ENCODE peak calls at places on chromosomes 11 and 22, in five cellular contexts. One of them, this sample, is unnamed.

GRCh38 chr11:131760191-131760951 is 390.0 kb downstream of the NTM start:
- DNase-seq in fibroblast of mammary gland: peak; percentile 91
- DNase-seq in foreskin fibroblast: peak; percentile 87
- DNase-seq in AG09309: peak; percentile 96
- DNase-seq in kidney: peak; percentile 89
- DNase-seq in this sample: peak; percentile 51

GRCh38 chr11:12280199-12280837 is 97.1 kb upstream of the PARVA start:
- DNase-seq in fibroblast of mammary gland: no peak
- DNase-seq in foreskin fibroblast: no peak
- DNase-seq in AG09309: no peak
- DNase-seq in kidney: peak; percentile 48
- DNase-seq in this sample: no peak

GRCh38 chr22:36565686-36566085 is 36.7 kb upstream of the EIF3D start:
- DNase-seq in fibroblast of mammary gland: peak; percentile 17
- DNase-seq in foreskin fibroblast: no peak
- DNase-seq in AG09309: no peak
- DNase-seq in kidney: no peak
- DNase-seq in this sample: no peak

GRCh38 chr22:23357028-23357427 is 176.7 kb downstream of the BCR start:
- DNase-seq in fibroblast of mammary gland: no peak
- DNase-seq in foreskin fibroblast: no peak
- DNase-seq in AG09309: no peak
- DNase-seq in kidney: no peak
- DNase-seq in this sample: no peak

GRCh38 chr11:128544625-128545024 is 42.7 kb downstream of the ETS1 start:
- DNase-seq in fibroblast of mammary gland: peak; percentile 42
- DNase-seq in foreskin fibroblast: no peak
- DNase-seq in AG09309: no peak
- DNase-seq in kidney: no peak
- DNase-seq in this sample: peak; percentile 74

GRCh38 chr11:47433991-47434786 is 8.0 kb upstream of the PSMC3 start:
- DNase-seq in fibroblast of mammary gland: peak; percentile 87
- DNase-seq in foreskin fibroblast: peak; percentile 56
- DNase-seq in AG09309: peak; percentile 73
- DNase-seq in kidney: no peak
- DNase-seq in this sample: peak; percentile 93

GRCh38 chr11:86918943-86919342 is 36.3 kb downstream of the FZD4 start:
- DNase-seq in fibroblast of mammary gland: no peak
- DNase-seq in foreskin fibroblast: no peak
- DNase-seq in AG09309: no peak
- DNase-seq in kidney: no peak
- DNase-seq in this sample: peak; percentile 55

GRCh38 chr11:27370374-27370773 is 7.4 kb upstream of the CCDC34 start:
- DNase-seq in fibroblast of mammary gland: no peak
- DNase-seq in foreskin fibroblast: no peak
- DNase-seq in AG09309: no peak
- DNase-seq in kidney: no peak
- DNase-seq in this sample: no peak

GRCh38 chr11:88594274-88594950 is 256.9 kb upstream of the CTSC start:
- DNase-seq in fibroblast of mammary gland: no peak
- DNase-seq in foreskin fibroblast: no peak
- DNase-seq in AG09309: no peak
- DNase-seq in kidney: no peak
- DNase-seq in this sample: no peak

GRCh38 chr11:10900686-10901415 is 43.0 kb upstream of the ZBED5 start:
- DNase-seq in fibroblast of mammary gland: peak; percentile 79
- DNase-seq in foreskin fibroblast: no peak
- DNase-seq in AG09309: no peak
- DNase-seq in kidney: no peak
- DNase-seq in this sample: no peak

GRCh38 chr22:44399906-44400762 is 87.4 kb upstream of the SHISAL1 start:
- DNase-seq in fibroblast of mammary gland: no peak
- DNase-seq in foreskin fibroblast: no peak
- DNase-seq in AG09309: no peak
- DNase-seq in kidney: peak; percentile 42
- DNase-seq in this sample: no peak

GRCh38 chr11:73198677-73199076 is 19.4 kb upstream of the P2RY2 start:
- DNase-seq in fibroblast of mammary gland: no peak
- DNase-seq in foreskin fibroblast: no peak
- DNase-seq in AG09309: no peak
- DNase-seq in kidney: no peak
- DNase-seq in this sample: peak; percentile 33

GRCh38 chr11:72814831-72815618 is 814 bp downstream of the ATG16L2 start:
- DNase-seq in fibroblast of mammary gland: peak; percentile 57
- DNase-seq in foreskin fibroblast: peak; percentile 45
- DNase-seq in AG09309: no peak
- DNase-seq in kidney: no peak
- DNase-seq in this sample: peak; percentile 43

GRCh38 chr22:47055461-47055860 is 293.0 kb downstream of the TBC1D22A start:
- DNase-seq in fibroblast of mammary gland: no peak
- DNase-seq in foreskin fibroblast: no peak
- DNase-seq in AG09309: no peak
- DNase-seq in kidney: peak; percentile 43
- DNase-seq in this sample: no peak

GRCh38 chr11:61955031-61955415 is 4.9 kb downstream of the BEST1 start:
- DNase-seq in fibroblast of mammary gland: peak; percentile 91
- DNase-seq in foreskin fibroblast: peak; percentile 88
- DNase-seq in AG09309: peak; percentile 72
- DNase-seq in kidney: peak; percentile 90
- DNase-seq in this sample: peak; percentile 86

GRCh38 chr22:23689414-23689813 is 1.4 kb upstream of the RGL4 start:
- DNase-seq in fibroblast of mammary gland: no peak
- DNase-seq in foreskin fibroblast: no peak
- DNase-seq in AG09309: no peak
- DNase-seq in kidney: no peak
- DNase-seq in this sample: no peak

GRCh38 chr22:20145206-20145831 is 5.5 kb downstream of the CCDC188 start:
- DNase-seq in fibroblast of mammary gland: no peak
- DNase-seq in foreskin fibroblast: no peak
- DNase-seq in AG09309: no peak
- DNase-seq in kidney: no peak
- DNase-seq in this sample: no peak

GRCh38 chr22:35475545-35475944 is 65.1 kb upstream of the RASD2 start:
- DNase-seq in fibroblast of mammary gland: no peak
- DNase-seq in foreskin fibroblast: no peak
- DNase-seq in AG09309: no peak
- DNase-seq in kidney: no peak
- DNase-seq in this sample: no peak

GRCh38 chr11:75996523-75997272 is 181.7 kb downstream of the UVRAG start:
- DNase-seq in fibroblast of mammary gland: no peak
- DNase-seq in foreskin fibroblast: no peak
- DNase-seq in AG09309: no peak
- DNase-seq in kidney: no peak
- DNase-seq in this sample: no peak

GRCh38 chr11:116217006-116217405 is 555.8 kb downstream of the BUD13 start:
- DNase-seq in fibroblast of mammary gland: peak; percentile 39
- DNase-seq in foreskin fibroblast: no peak
- DNase-seq in AG09309: peak; percentile 10
- DNase-seq in kidney: no peak
- DNase-seq in this sample: peak; percentile 32

GRCh38 chr11:33779849-33780528 is 5.7 kb upstream of the FBXO3 start:
- DNase-seq in fibroblast of mammary gland: peak; percentile 77
- DNase-seq in foreskin fibroblast: peak; percentile 75
- DNase-seq in AG09309: peak; percentile 34
- DNase-seq in kidney: no peak
- DNase-seq in this sample: peak; percentile 87

GRCh38 chr11:69027704-69028372 is 14.8 kb upstream of the MRGPRF start:
- DNase-seq in fibroblast of mammary gland: no peak
- DNase-seq in foreskin fibroblast: no peak
- DNase-seq in AG09309: no peak
- DNase-seq in kidney: no peak
- DNase-seq in this sample: no peak

GRCh38 chr11:26741036-26741435 is 19.2 kb upstream of the SLC5A12 start:
- DNase-seq in fibroblast of mammary gland: peak; percentile 86
- DNase-seq in foreskin fibroblast: peak; percentile 77
- DNase-seq in AG09309: peak; percentile 39
- DNase-seq in kidney: no peak
- DNase-seq in this sample: peak; percentile 58

GRCh38 chr11:14908214-14908880 is 16.3 kb upstream of the CYP2R1 start:
- DNase-seq in fibroblast of mammary gland: peak; percentile 47
- DNase-seq in foreskin fibroblast: peak; percentile 33
- DNase-seq in AG09309: no peak
- DNase-seq in kidney: no peak
- DNase-seq in this sample: peak; percentile 68

DNA sequence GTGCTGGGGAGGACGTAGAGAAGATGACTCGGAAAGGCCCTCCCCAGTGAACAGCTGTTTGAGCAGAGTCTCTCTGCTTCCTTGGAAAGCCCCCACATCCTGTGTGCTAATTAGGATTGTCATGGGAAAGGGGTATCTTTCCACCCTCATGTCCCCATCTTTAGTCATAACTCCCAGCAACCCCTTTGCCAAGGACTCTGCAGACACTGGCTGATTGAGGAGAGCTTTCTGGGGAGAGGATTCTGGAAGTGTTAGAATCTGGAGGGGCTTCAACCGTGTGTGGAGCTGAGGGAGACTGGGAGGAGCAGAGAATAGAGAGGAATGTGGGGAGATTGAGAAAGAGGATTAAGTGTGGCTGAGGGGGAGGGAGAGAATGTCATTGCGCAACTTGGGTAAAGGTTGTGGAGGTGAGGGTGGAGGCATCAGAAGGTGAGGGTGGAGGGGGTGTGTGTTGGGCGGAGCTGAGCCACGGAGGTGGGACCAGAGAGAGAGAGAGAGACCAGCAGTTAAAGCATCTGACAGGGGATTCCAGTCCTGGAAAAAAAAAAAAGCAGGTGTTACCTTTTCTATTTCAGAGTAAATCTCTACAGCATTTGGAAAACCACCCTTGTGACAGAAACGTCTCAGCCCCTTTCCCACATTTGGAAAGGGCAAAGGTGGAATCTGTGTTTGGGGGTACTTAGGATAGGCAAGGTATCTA is 2.2 kb downstream of the DTX4 start:
- DNase-seq in fibroblast of mammary gland: no peak
- DNase-seq in foreskin fibroblast: no peak
- DNase-seq in AG09309: no peak
- DNase-seq in kidney: peak; percentile 85
- DNase-seq in this sample: no peak
- H3K4me3 ChIP-seq in fibroblast of mammary gland: no peak overlapping the region
- H3K4me3 ChIP-seq in foreskin fibroblast: peak overlapping the region; percentile 60
- H3K4me3 ChIP-seq in AG09309: no peak overlapping the region
- H3K4me3 ChIP-seq in kidney: peak overlapping the region; percentile 77
- H3K4me3 ChIP-seq in this sample: no peak overlapping the region

GRCh38 chr11:5933116-5933515 is 8.9 kb upstream of the OR56A3 start:
- DNase-seq in fibroblast of mammary gland: no peak
- DNase-seq in foreskin fibroblast: no peak
- DNase-seq in AG09309: no peak
- DNase-seq in kidney: no peak
- DNase-seq in this sample: no peak
- TF ChIP-seq CTCF in fibroblast of mammary gland: no peak
- TF ChIP-seq CTCF in foreskin fibroblast: no peak
- TF ChIP-seq CTCF in AG09309: no peak
- TF ChIP-seq CTCF in kidney: no peak
- TF ChIP-seq CTCF in this sample: no peak

DNA sequence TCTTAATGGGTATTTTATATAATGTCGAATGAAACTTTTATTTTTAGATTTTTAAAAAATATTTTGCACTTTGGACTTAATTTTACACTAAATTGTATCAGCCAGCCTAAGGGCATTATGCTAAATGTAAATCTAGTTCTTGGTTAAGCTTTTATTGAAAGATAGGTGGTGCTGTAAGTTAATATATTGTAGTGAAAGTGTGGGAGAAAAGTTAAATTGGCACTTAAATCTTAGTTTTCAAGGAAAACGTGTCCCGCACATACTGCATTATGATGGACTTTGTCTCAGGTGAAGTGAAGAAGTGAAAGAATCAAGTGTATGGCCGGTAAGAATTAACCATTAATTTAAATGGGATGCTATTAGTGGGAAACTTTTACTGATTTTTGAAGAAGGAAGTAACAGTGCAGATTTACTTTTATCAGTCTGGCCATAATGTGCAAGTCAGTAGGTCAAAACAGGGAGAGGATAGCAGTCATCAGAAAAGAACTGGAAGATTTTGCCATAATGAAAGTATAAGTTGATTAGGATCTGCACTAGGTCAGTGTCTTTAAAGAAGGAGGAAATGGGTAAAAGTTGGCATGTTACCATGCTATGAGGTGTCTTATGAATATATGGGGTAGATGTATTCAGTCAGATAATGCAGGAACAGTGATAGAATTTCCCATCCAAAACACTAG is 81.6 kb downstream of the PDHX start:
- DNase-seq in fibroblast of mammary gland: peak; percentile 59
- DNase-seq in foreskin fibroblast: no peak
- DNase-seq in AG09309: no peak
- DNase-seq in kidney: no peak
- DNase-seq in this sample: peak; percentile 68
- H3K4me3 ChIP-seq in fibroblast of mammary gland: no peak overlapping the region
- H3K4me3 ChIP-seq in foreskin fibroblast: no peak overlapping the region
- H3K4me3 ChIP-seq in AG09309: no peak overlapping the region
- H3K4me3 ChIP-seq in kidney: no peak overlapping the region
- H3K4me3 ChIP-seq in this sample: no peak overlapping the region

GRCh38 chr22:32502346-32502745 is 27.7 kb downstream of the FBXO7 start:
- DNase-seq in fibroblast of mammary gland: no peak
- DNase-seq in foreskin fibroblast: no peak
- DNase-seq in AG09309: no peak
- DNase-seq in kidney: no peak
- DNase-seq in this sample: no peak
- TF ChIP-seq CTCF in fibroblast of mammary gland: no peak
- TF ChIP-seq CTCF in foreskin fibroblast: no peak
- TF ChIP-seq CTCF in AG09309: no peak
- TF ChIP-seq CTCF in kidney: no peak
- TF ChIP-seq CTCF in this sample: no peak

DNA sequence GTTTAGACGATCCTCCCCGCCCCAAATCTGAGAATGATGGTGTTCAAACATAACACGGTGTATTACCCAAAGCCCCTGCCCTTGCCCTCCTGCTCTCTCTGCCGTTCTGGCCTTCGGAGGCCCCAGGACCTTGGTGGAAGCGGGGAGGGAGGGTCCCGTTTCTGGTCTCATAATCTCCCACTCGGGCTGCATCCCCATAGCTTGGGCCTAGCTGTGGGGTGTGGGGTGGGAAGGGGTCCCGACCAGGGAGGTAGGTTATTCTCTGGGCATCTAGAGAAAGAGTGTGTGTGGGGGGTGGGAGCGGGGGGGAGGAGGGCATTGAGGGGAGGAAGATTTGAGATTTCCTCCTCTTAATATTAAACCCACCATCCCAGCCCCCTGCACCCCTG is 2.3 kb downstream of the PKNOX2 start:
- DNase-seq in fibroblast of mammary gland: no peak
- DNase-seq in foreskin fibroblast: no peak
- DNase-seq in AG09309: no peak
- DNase-seq in kidney: no peak
- DNase-seq in this sample: no peak
- H3K4me3 ChIP-seq in fibroblast of mammary gland: no peak overlapping the region
- H3K4me3 ChIP-seq in foreskin fibroblast: no peak overlapping the region
- H3K4me3 ChIP-seq in AG09309: no peak overlapping the region
- H3K4me3 ChIP-seq in kidney: no peak overlapping the region
- H3K4me3 ChIP-seq in this sample: peak overlapping the region; percentile 81

GRCh38 chr11:130151196-130151595 is 8.4 kb upstream of the ST14 start:
- DNase-seq in fibroblast of mammary gland: no peak
- DNase-seq in foreskin fibroblast: no peak
- DNase-seq in AG09309: no peak
- DNase-seq in kidney: no peak
- DNase-seq in this sample: no peak
- TF ChIP-seq CTCF in fibroblast of mammary gland: no peak
- TF ChIP-seq CTCF in foreskin fibroblast: no peak
- TF ChIP-seq CTCF in AG09309: no peak
- TF ChIP-seq CTCF in kidney: no peak
- TF ChIP-seq CTCF in this sample: no peak

This sample was measured in fibroblast of the aortic adventitia.